ENCODE peak calls at places on chromosome 15, in seven cellular contexts. U, O, E, S, T, F and X are unnamed samples.

GRCh38 chr15:91535856-91536500 is 317.5 kb upstream of the SLCO3A1 start:
- DNase-seq in U (no peak), O (no peak), E (no peak), S (no peak), T (no peak), F (no peak), X (no peak)

GRCh38 chr15:48060396-48060795 is 60.4 kb upstream of the SLC24A5 start:
- DNase-seq in U (no peak), O (no peak), E (no peak), S (no peak), T (no peak), F (no peak), X (no peak)

GRCh38 chr15:90015749-90016148 is 14.6 kb downstream of the ZNF710 start:
- DNase-seq in U (no peak), O (no peak), E (no peak), S (no peak), T (no peak), F (no peak), X (no peak)

GRCh38 chr15:32718082-32718821 is 448 bp downstream of the GREM1 start:
- DNase-seq in U (peak), O (no peak), E (no peak), S (no peak), T (no peak), F (no peak), X (no peak)

GRCh38 chr15:39552546-39552945 is 28.3 kb upstream of the THBS1 start:
- DNase-seq in U (no peak), O (no peak), E (no peak), S (no peak), T (no peak), F (no peak), X (no peak)

GRCh38 chr15:35753486-35753885 is 207.5 kb upstream of the DPH6 start:
- DNase-seq in U (peak), O (no peak), E (no peak), S (no peak), T (no peak), F (no peak), X (no peak)

GRCh38 chr15:35854398-35854797 is 308.4 kb upstream of the DPH6 start:
- DNase-seq in U (no peak), O (no peak), E (no peak), S (no peak), T (no peak), F (no peak), X (no peak)

GRCh38 chr15:98648654-98649537 is 557 bp downstream of the IGF1R start:
- DNase-seq in U (peak), O (no peak), E (peak), S (peak), T (peak), F (no peak), X (peak)

GRCh38 chr15:45653702-45654424 is 19.0 kb downstream of the SQOR start:
- DNase-seq in U (no peak), O (no peak), E (peak), S (no peak), T (no peak), F (no peak), X (no peak)

GRCh38 chr15:78129098-78130011 is 1.9 kb downstream of the CIB2 start:
- DNase-seq in U (no peak), O (no peak), E (no peak), S (no peak), T (no peak), F (no peak), X (no peak)

GRCh38 chr15:55277116-55277564 is 12.5 kb downstream of the RAB27A start:
- DNase-seq in U (no peak), O (no peak), E (peak), S (no peak), T (peak), F (no peak), X (no peak)

GRCh38 chr15:57190208-57190607 is 186.1 kb upstream of the CGNL1 start:
- DNase-seq in U (no peak), O (no peak), E (no peak), S (no peak), T (no peak), F (no peak), X (no peak)

GRCh38 chr15:66808181-66808824 is 106.3 kb downstream of the SMAD6 start:
- DNase-seq in U (no peak), O (no peak), E (no peak), S (no peak), T (peak), F (no peak), X (no peak)

GRCh38 chr15:81088496-81088895 is 45.6 kb upstream of the CFAP161 start:
- DNase-seq in U (no peak), O (no peak), E (no peak), S (no peak), T (no peak), F (no peak), X (no peak)

GRCh38 chr15:66925721-66926120 is 139.7 kb upstream of the SMAD3 start:
- DNase-seq in U (no peak), O (no peak), E (no peak), S (no peak), T (no peak), F (no peak), X (no peak)

GRCh38 chr15:73578036-73578435 is 55.2 kb downstream of the NPTN start:
- DNase-seq in U (no peak), O (no peak), E (no peak), S (no peak), T (no peak), F (no peak), X (no peak)

GRCh38 chr15:25455244-25455643 is 16.4 kb upstream of the UBE3A start:
- DNase-seq in U (no peak), O (no peak), E (no peak), S (no peak), T (no peak), F (no peak), X (no peak)

GRCh38 chr15:100628746-100629145 is 26.4 kb downstream of the ASB7 start:
- DNase-seq in U (no peak), O (no peak), E (no peak), S (no peak), T (no peak), F (no peak), X (no peak)

GRCh38 chr15:41861736-41862356 is 23.2 kb downstream of the PLA2G4B start:
- DNase-seq in U (no peak), O (no peak), E (no peak), S (no peak), T (no peak), F (no peak), X (no peak)

GRCh38 chr15:62966294-62966693 is 76.3 kb upstream of the TPM1 start:
- DNase-seq in U (no peak), O (no peak), E (no peak), S (no peak), T (no peak), F (no peak), X (no peak)

GRCh38 chr15:66409565-66410108 is 22.9 kb downstream of the MAP2K1 start:
- DNase-seq in U (no peak), O (no peak), E (no peak), S (no peak), T (no peak), F (no peak), X (no peak)

GRCh38 chr15:81950841-81951414 is 94.9 kb downstream of the MEX3B start:
- DNase-seq in U (peak), O (no peak), E (peak), S (no peak), T (no peak), F (no peak), X (no peak)

GRCh38 chr15:74541494-74542191 is 623 bp downstream of the ARID3B start:
- DNase-seq in U (peak), O (no peak), E (peak), S (peak), T (peak), F (no peak), X (no peak)

GRCh38 chr15:85828869-85829268 is 34.1 kb upstream of the KLHL25 start:
- DNase-seq in U (no peak), O (no peak), E (no peak), S (no peak), T (no peak), F (no peak), X (no peak)

GRCh38 chr15:63210151-63211051 is 21.0 kb downstream of the RAB8B start:
- DNase-seq in U (no peak), O (no peak), E (no peak), S (no peak), T (no peak), F (no peak), X (no peak)

GRCh38 chr15:85588657-85589056 is 206.1 kb downstream of the KLHL25 start:
- DNase-seq in U (peak), O (no peak), E (no peak), S (no peak), T (no peak), F (no peak), X (no peak)

GRCh38 chr15:57118013-57118799 is 199.8 kb downstream of the TCF12 start:
- DNase-seq in U (no peak), O (no peak), E (no peak), S (no peak), T (no peak), F (peak), X (no peak)

GRCh38 chr15:69921626-69922624 is 175.8 kb downstream of the TLE3 start:
- DNase-seq in U (no peak), O (no peak), E (no peak), S (no peak), T (no peak), F (no peak), X (no peak)